ENCODE peak calls at places on chromosomes 13 and 19, in eight cellular contexts. A is HCT116, G is SK-N-MC, T is K562, N is H1, Y is GM12878, Q is HepG2, I is endothelial cell of umbilical vein. S is an unnamed sample.
A peak's percentile ranks its signal among the peaks of the same experiment; 100 is the strongest.

GRCh38 chr13:77896536-77896935 is 22.1 kb downstream of the EDNRB start:
- DNase-seq in A (no peak), G (no peak), T (no peak), N (no peak), Y (no peak), Q (no peak), I (peak; percentile 38), S (no peak)

GRCh38 chr13:21537105-21537504 is 66.9 kb downstream of the MICU2 start:
- DNase-seq in A (no peak), G (no peak), T (no peak), N (no peak), Y (no peak), Q (no peak), I (no peak), S (no peak)

GRCh38 chr19:12788025-12788681 is 3.1 kb upstream of the JUNB start:
- DNase-seq in A (no peak), G (no peak), T (no peak), N (no peak), Y (no peak), Q (no peak), I (no peak), S (no peak)

GRCh38 chr13:96449920-96450319 is 360.0 kb downstream of the HS6ST3 start:
- DNase-seq in A (no peak), G (no peak), T (no peak), N (no peak), Y (no peak), Q (no peak), I (no peak), S (no peak)

GRCh38 chr19:39046037-39046821 is 13.9 kb upstream of the FBXO27 start:
- DNase-seq in A (peak; percentile 32), G (no peak), T (no peak), N (no peak), Y (no peak), Q (peak; percentile 59), I (no peak), S (peak; percentile 41)

GRCh38 chr13:23771966-23772365 is 117.2 kb downstream of the MIPEP start:
- DNase-seq in A (no peak), G (no peak), T (no peak), N (no peak), Y (no peak), Q (no peak), I (no peak), S (no peak)

GRCh38 chr19:17216058-17216670 is 1.0 kb downstream of the USE1 start:
- DNase-seq in A (no peak), G (no peak), T (peak; percentile 29), N (no peak), Y (no peak), Q (no peak), I (no peak), S (no peak)

GRCh38 chr19:5292843-5293606 is 47.6 kb downstream of the PTPRS start:
- DNase-seq in A (no peak), G (no peak), T (peak; percentile 98), N (no peak), Y (no peak), Q (no peak), I (peak; percentile 19), S (peak; percentile 88)

GRCh38 chr13:71285700-71286099 is 581.3 kb downstream of the DACH1 start:
- DNase-seq in A (no peak), G (no peak), T (no peak), N (no peak), Y (no peak), Q (no peak), I (no peak), S (peak; percentile 6)

GRCh38 chr19:45245334-45245787 is at the start of gene EXOC3L2:
- DNase-seq in A (no peak), G (no peak), T (peak; percentile 70), N (no peak), Y (no peak), Q (no peak), I (no peak), S (no peak)

GRCh38 chr13:77207943-77208342 is 119.0 kb downstream of the MYCBP2 start:
- DNase-seq in A (no peak), G (peak; percentile 84), T (no peak), N (no peak), Y (no peak), Q (no peak), I (peak; percentile 31), S (peak; percentile 7)

GRCh38 chr13:50170447-50171037 is 155.3 kb downstream of the KCNRG start:
- DNase-seq in A (no peak), G (no peak), T (no peak), N (no peak), Y (no peak), Q (no peak), I (peak; percentile 69), S (no peak)

GRCh38 chr13:39035204-39035603 is 2.7 kb downstream of the PROSER1 start:
- DNase-seq in A (no peak), G (no peak), T (no peak), N (no peak), Y (no peak), Q (no peak), I (peak; percentile 7), S (peak; percentile 31)

GRCh38 chr13:77389617-77389984 is 62.7 kb upstream of the MYCBP2 start:
- DNase-seq in A (no peak), G (no peak), T (no peak), N (no peak), Y (peak; percentile 23), Q (no peak), I (no peak), S (no peak)

DNA sequence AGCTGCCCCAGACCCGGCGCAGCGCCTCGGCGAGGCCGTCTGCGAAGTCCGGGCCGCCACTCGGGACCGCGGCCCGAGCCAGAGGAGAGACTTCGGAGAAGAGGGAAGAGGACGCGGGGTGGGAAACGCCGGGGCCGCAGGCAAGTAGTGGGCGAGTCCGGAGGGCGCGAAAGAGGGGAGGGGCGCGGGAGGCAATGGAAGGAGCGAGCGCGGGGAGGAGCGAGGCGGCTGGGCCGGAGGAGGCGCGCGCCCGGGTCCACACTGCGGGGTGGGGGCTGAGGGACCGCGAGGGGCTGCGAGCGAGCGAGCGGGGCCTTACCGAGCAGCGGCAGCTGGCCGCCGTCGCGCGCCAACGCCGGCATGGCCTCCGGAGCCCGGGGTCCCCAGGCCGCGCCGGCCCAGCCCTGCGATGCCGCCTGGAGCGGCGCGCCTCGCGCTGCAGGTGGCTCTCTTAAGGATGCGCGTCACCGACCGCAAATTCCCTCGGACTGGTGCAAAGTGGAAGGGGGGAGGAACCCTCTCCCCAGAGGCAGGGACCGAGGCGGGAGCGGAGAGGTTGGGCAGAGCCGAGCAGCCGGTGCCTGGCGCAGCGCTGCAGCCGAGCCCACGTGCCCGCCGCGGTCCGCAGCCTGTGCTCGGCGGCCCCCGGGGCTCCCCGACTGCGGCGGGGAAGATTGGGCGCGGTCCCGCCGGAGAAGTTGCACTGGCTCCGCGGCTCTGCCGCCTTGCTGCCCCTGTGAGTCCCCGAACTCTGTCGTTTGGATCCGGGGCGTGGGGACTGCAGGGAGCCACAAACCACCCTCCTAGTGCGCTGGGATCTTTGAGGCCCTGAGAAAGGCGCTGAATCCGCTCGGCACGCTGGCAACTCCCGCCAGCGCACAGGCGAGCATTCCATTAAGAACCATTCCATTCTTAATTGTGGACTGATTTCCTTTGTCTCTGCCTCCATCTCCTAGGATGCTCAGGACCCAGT is at the start of gene FLT3:
- DNase-seq in A (peak; percentile 51), G (peak; percentile 47), T (peak; percentile 8), N (peak; percentile 82), Y (no peak), Q (no peak), I (peak; percentile 10), S (peak; percentile 84)
- TF ChIP-seq EZH2 in A (no peak), G (no peak), T (no peak), N (peak; percentile 14), Y (no peak), Q (peak; percentile 46), I (peak; percentile 67), S (peak; percentile 66)

GRCh38 chr19:33048806-33049676 is 15.6 kb downstream of the RHPN2 start:
- DNase-seq in A (no peak), G (no peak), T (no peak), N (no peak), Y (no peak), Q (no peak), I (no peak), S (no peak)

GRCh38 chr19:33050110-33050509 is 14.6 kb downstream of the RHPN2 start:
- DNase-seq in A (no peak), G (no peak), T (no peak), N (no peak), Y (no peak), Q (no peak), I (no peak), S (no peak)

GRCh38 chr19:33055718-33056117 is 9.0 kb downstream of the RHPN2 start:
- DNase-seq in A (no peak), G (no peak), T (no peak), N (no peak), Y (no peak), Q (no peak), I (no peak), S (no peak)

GRCh38 chr19:33054623-33055022 is 10.1 kb downstream of the RHPN2 start:
- DNase-seq in A (peak; percentile 74), G (no peak), T (no peak), N (no peak), Y (no peak), Q (no peak), I (no peak), S (no peak)

GRCh38 chr19:33052352-33052972 is 12.2 kb downstream of the RHPN2 start:
- DNase-seq in A (no peak), G (no peak), T (no peak), N (no peak), Y (no peak), Q (peak; percentile 60), I (no peak), S (no peak)
- TF ChIP-seq POLR2AphosphoS5 in A (no peak), G (no peak), T (no peak), N (no peak), Y (no peak), Q (no peak), I (no peak), S (no peak)

GRCh38 chr13:113609616-113610015 is 25.1 kb downstream of the TFDP1 start:
- DNase-seq in A (no peak), G (no peak), T (no peak), N (no peak), Y (no peak), Q (no peak), I (no peak), S (no peak)
- TF ChIP-seq EZH2 in A (no peak), G (no peak), T (no peak), N (no peak), Y (no peak), Q (no peak), I (no peak), S (no peak)

DNA sequence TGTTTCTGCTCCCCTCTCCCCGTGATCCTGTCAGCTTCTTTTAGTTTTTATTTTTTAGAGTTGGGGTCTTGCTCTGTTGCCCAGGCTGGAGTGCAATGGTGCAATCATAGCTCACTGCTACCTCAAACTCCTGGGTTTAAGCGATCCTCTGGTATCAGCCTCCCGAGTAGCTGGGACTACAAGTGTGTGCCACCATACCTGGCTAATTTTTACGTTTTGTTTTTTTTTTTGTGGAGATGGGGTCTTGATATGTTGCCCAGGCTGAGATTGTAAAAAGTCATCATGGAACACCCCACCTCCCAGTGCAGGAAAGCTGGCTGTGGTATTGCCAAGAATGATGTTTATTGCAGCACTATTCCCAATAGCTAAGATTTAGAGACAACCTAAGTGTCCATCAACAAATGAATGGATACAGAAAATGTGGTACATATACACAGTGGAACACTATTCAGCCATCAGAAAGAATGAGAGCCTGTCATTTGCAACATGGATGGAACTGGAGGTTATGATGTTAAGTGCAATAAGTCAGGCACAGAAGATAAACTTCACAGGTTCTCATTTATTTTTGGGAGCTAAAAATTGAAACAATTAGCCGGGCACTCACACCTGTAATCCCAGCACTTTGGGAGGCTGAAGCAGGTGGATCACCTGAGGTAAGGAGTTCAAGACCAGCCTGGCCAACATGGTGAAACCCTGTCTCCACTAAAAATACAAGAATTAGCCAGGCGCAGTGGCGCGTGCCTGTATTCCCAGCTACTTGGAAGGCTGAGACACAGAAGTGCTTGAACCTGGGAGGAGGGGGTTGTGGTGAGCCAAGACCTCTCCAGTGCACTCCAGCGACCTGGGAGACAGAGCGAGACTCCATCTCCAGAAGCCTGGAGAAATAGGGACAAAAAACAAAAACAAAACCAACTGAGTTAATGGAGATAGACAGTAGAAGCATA is 6.6 kb upstream of the KLK15 start:
- DNase-seq in A (no peak), G (no peak), T (no peak), N (no peak), Y (no peak), Q (no peak), I (no peak), S (no peak)
- TF ChIP-seq POLR2AphosphoS5 in A (no peak), G (no peak), T (no peak), N (no peak), Y (no peak), Q (no peak), I (no peak), S (no peak)

S was measured in GM23338.